ENCODE peak calls at places on chromosomes 2 and 18, in four cellular contexts. One of them, this sample, is unnamed.
A peak's percentile ranks its signal among the peaks of the same experiment; 100 is the strongest.

GRCh38 chr2:223109341-223109740 is 57.4 kb downstream of the KCNE4 start:
- DNase-seq in IMR-90: no peak
- DNase-seq in AG10803: peak; percentile 84
- DNase-seq in activated naive CD4-positive, alpha-beta T cell treated with anti-CD3 and anti-CD28 coated beads, Interleukin-2, amount 50 U/mL, for 72 hours: no peak
- DNase-seq in this sample: peak; percentile 43

GRCh38 chr2:205692095-205692494 is 9.8 kb downstream of the NRP2 start:
- DNase-seq in IMR-90: peak; percentile 57
- DNase-seq in activated naive CD4-positive, alpha-beta T cell treated with anti-CD3 and anti-CD28 coated beads, Interleukin-2, amount 50 U/mL, for 72 hours: no peak
- DNase-seq in AG10803: peak; percentile 85
- DNase-seq in this sample: peak; percentile 47

GRCh38 chr2:55885129-55885943 is 38.2 kb downstream of the EFEMP1 start:
- DNase-seq in activated naive CD4-positive, alpha-beta T cell treated with anti-CD3 and anti-CD28 coated beads, Interleukin-2, amount 50 U/mL, for 72 hours: no peak
- DNase-seq in IMR-90: peak; percentile 96
- DNase-seq in AG10803: peak; percentile 88
- DNase-seq in this sample: peak; percentile 90

GRCh38 chr18:60556326-60556725 is 183.8 kb upstream of the MC4R start:
- DNase-seq in IMR-90: no peak
- DNase-seq in activated naive CD4-positive, alpha-beta T cell treated with anti-CD3 and anti-CD28 coated beads, Interleukin-2, amount 50 U/mL, for 72 hours: no peak
- DNase-seq in AG10803: no peak
- DNase-seq in this sample: no peak

GRCh38 chr2:45353879-45354278 is 257.2 kb downstream of the SRBD1 start:
- DNase-seq in IMR-90: peak; percentile 99
- DNase-seq in activated naive CD4-positive, alpha-beta T cell treated with anti-CD3 and anti-CD28 coated beads, Interleukin-2, amount 50 U/mL, for 72 hours: no peak
- DNase-seq in AG10803: peak; percentile 91
- DNase-seq in this sample: peak; percentile 90

GRCh38 chr2:158894078-158894477 is 74.4 kb upstream of the TANC1 start:
- DNase-seq in activated naive CD4-positive, alpha-beta T cell treated with anti-CD3 and anti-CD28 coated beads, Interleukin-2, amount 50 U/mL, for 72 hours: no peak
- DNase-seq in IMR-90: peak; percentile 71
- DNase-seq in AG10803: peak; percentile 89
- DNase-seq in this sample: peak; percentile 84

GRCh38 chr2:148561389-148561788 is 83.2 kb upstream of the EPC2 start:
- DNase-seq in IMR-90: no peak
- DNase-seq in activated naive CD4-positive, alpha-beta T cell treated with anti-CD3 and anti-CD28 coated beads, Interleukin-2, amount 50 U/mL, for 72 hours: no peak
- DNase-seq in AG10803: no peak
- DNase-seq in this sample: no peak

GRCh38 chr2:213122730-213123129 is 28.7 kb downstream of the IKZF2 start:
- DNase-seq in activated naive CD4-positive, alpha-beta T cell treated with anti-CD3 and anti-CD28 coated beads, Interleukin-2, amount 50 U/mL, for 72 hours: no peak
- DNase-seq in IMR-90: no peak
- DNase-seq in AG10803: no peak
- DNase-seq in this sample: no peak

GRCh38 chr18:11948852-11949523 is 32.3 kb upstream of the IMPA2 start:
- DNase-seq in activated naive CD4-positive, alpha-beta T cell treated with anti-CD3 and anti-CD28 coated beads, Interleukin-2, amount 50 U/mL, for 72 hours: no peak
- DNase-seq in AG10803: peak; percentile 72
- DNase-seq in IMR-90: peak; percentile 68
- DNase-seq in this sample: peak; percentile 55